ENCODE peak calls at places on chromosomes 7 and 10, in nine cellular contexts. N is GM19239; R is stimulated activated CD8-positive, alpha-beta memory T cell treated with anti-CD3 and anti-CD28 coated beads, Interleukin-4, amount 100 ng/mL, for 1 hour; O is hypothalamus; F is NCI-H446; T is activated CD8-positive, alpha-beta memory T cell treated with anti-CD3 and anti-CD28 coated beads for 1 hour; J is Peyer's patch; E is cardiac fibroblast; K is GOT3. Z is an unnamed sample.

GRCh38 chr7:137040745-137041144 is 172.3 kb downstream of the CHRM2 start:
- DNase-seq in N (no peak), R (no peak), O (no peak), F (no peak), T (no peak), J (no peak), E (no peak), K (no peak), Z (no peak)

GRCh38 chr7:155470686-155471638 is 13.0 kb downstream of the EN2 start:
- DNase-seq in N (no peak), R (no peak), O (no peak), F (no peak), T (no peak), J (no peak), E (peak; percentile 19), K (no peak), Z (no peak)

GRCh38 chr7:54812747-54813146 is 53.7 kb upstream of the SEC61G start:
- DNase-seq in N (no peak), R (no peak), O (no peak), F (no peak), T (no peak), J (no peak), E (no peak), K (no peak), Z (no peak)

GRCh38 chr7:1193593-1194424 is 33.8 kb upstream of the ZFAND2A start:
- DNase-seq in N (no peak), R (no peak), O (no peak), F (peak; percentile 69), T (peak; percentile 11), J (no peak), E (peak; percentile 51), K (peak; percentile 40), Z (peak; percentile 68)

GRCh38 chr7:19798986-19799385 is 25.6 kb upstream of the TMEM196 start:
- DNase-seq in N (no peak), R (no peak), O (no peak), F (no peak), T (no peak), J (no peak), E (no peak), K (no peak), Z (no peak)

GRCh38 chr7:96355990-96356506 is 34.1 kb upstream of the SLC25A13 start:
- DNase-seq in N (no peak), R (no peak), O (no peak), F (no peak), T (no peak), J (no peak), E (no peak), K (no peak), Z (no peak)

GRCh38 chr7:13988765-13989137 is 715 bp downstream of the ETV1 start:
- DNase-seq in N (no peak), R (no peak), O (no peak), F (no peak), T (no peak), J (no peak), E (peak; percentile 52), K (no peak), Z (no peak)

GRCh38 chr10:127498081-127498480 is 51.0 kb upstream of the NPS start:
- DNase-seq in N (no peak), R (no peak), O (no peak), F (no peak), T (no peak), J (no peak), E (no peak), K (no peak), Z (no peak)

GRCh38 chr7:24750441-24751055 is 6.7 kb downstream of the GSDME start:
- DNase-seq in N (no peak), R (no peak), O (no peak), F (no peak), T (no peak), J (no peak), E (peak; percentile 62), K (no peak), Z (no peak)

GRCh38 chr7:98470131-98470985 is 69.5 kb upstream of the BAIAP2L1 start:
- DNase-seq in N (no peak), R (no peak), O (no peak), F (no peak), T (peak; percentile 2), J (peak; percentile 18), E (no peak), K (no peak), Z (no peak)

GRCh38 chr7:2045559-2046405 is 187.0 kb downstream of the MAD1L1 start:
- DNase-seq in N (no peak), R (no peak), O (no peak), F (no peak), T (no peak), J (no peak), E (no peak), K (no peak), Z (no peak)

GRCh38 chr7:40047661-40048060 is 86.8 kb downstream of the MPLKIP start:
- DNase-seq in N (no peak), R (no peak), O (no peak), F (no peak), T (no peak), J (no peak), E (no peak), K (no peak), Z (no peak)

GRCh38 chr10:28733647-28734046 is 56.3 kb downstream of the BAMBI start:
- DNase-seq in N (no peak), R (no peak), O (no peak), F (no peak), T (no peak), J (no peak), E (no peak), K (no peak), Z (no peak)

GRCh38 chr7:98619450-98620321 is 2.6 kb downstream of the NPTX2 start:
- DNase-seq in N (no peak), R (no peak), O (no peak), F (no peak), T (no peak), J (no peak), E (peak; percentile 10), K (no peak), Z (no peak)

GRCh38 chr10:84783909-84784308 is 455.5 kb downstream of the CCSER2 start:
- DNase-seq in N (no peak), R (no peak), O (no peak), F (no peak), T (no peak), J (no peak), E (no peak), K (no peak), Z (no peak)

GRCh38 chr10:97081621-97082235 is 104.0 kb downstream of the SLIT1 start:
- DNase-seq in N (peak; percentile 82), R (peak; percentile 24), O (no peak), F (no peak), T (peak; percentile 30), J (no peak), E (peak; percentile 70), K (no peak), Z (peak; percentile 67)

GRCh38 chr7:106757846-106758245 is 96.9 kb upstream of the CCDC71L start:
- DNase-seq in N (no peak), R (no peak), O (no peak), F (peak; percentile 73), T (no peak), J (no peak), E (peak; percentile 47), K (no peak), Z (no peak)

GRCh38 chr10:27448926-27449325 is 55.2 kb upstream of the RAB18 start:
- DNase-seq in N (no peak), R (no peak), O (no peak), F (no peak), T (no peak), J (no peak), E (peak; percentile 41), K (no peak), Z (no peak)

GRCh38 chr10:25048463-25048862 is 32.1 kb downstream of the THNSL1 start:
- DNase-seq in N (no peak), R (no peak), O (no peak), F (peak; percentile 52), T (no peak), J (no peak), E (no peak), K (no peak), Z (no peak)

GRCh38 chr10:69123306-69123746 is 652 bp upstream of the VPS26A start:
- DNase-seq in N (peak; percentile 21), R (no peak), O (peak; percentile 75), F (no peak), T (no peak), J (no peak), E (peak; percentile 75), K (no peak), Z (peak; percentile 70)

Z was measured in hepatic stellate cell.